ENCODE peak calls at places on chromosomes 6 and 20, in five cellular contexts. One of them, this sample, is unnamed.

GRCh38 chr6:140537834-140538680 is 1163.6 kb upstream of the CITED2 start:
- DNase-seq in SK-MEL-5: peak
- DNase-seq in T-cell: no peak
- DNase-seq in small intestine: no peak
- DNase-seq in SW 1271: peak
- DNase-seq in this sample: peak

GRCh38 chr6:102137859-102138258 is 744.4 kb downstream of the GRIK2 start:
- DNase-seq in SK-MEL-5: no peak
- DNase-seq in T-cell: no peak
- DNase-seq in small intestine: no peak
- DNase-seq in SW 1271: no peak
- DNase-seq in this sample: no peak

GRCh38 chr6:136403166-136403980 is 113.7 kb upstream of the BCLAF1 start:
- DNase-seq in SK-MEL-5: peak
- DNase-seq in T-cell: no peak
- DNase-seq in small intestine: no peak
- DNase-seq in SW 1271: peak
- DNase-seq in this sample: peak

GRCh38 chr20:20393770-20394169 is 25.9 kb downstream of the INSM1 start:
- DNase-seq in SK-MEL-5: no peak
- DNase-seq in T-cell: no peak
- DNase-seq in small intestine: no peak
- DNase-seq in SW 1271: no peak
- DNase-seq in this sample: no peak

GRCh38 chr6:166830185-166830890 is 126.0 kb downstream of the RNASET2 start:
- DNase-seq in SK-MEL-5: no peak
- DNase-seq in T-cell: no peak
- DNase-seq in small intestine: no peak
- DNase-seq in SW 1271: no peak
- DNase-seq in this sample: peak

GRCh38 chr20:2771631-2772080 is 28.8 kb downstream of the CPXM1 start:
- DNase-seq in SK-MEL-5: no peak
- DNase-seq in T-cell: no peak
- DNase-seq in small intestine: no peak
- DNase-seq in SW 1271: no peak
- DNase-seq in this sample: no peak

GRCh38 chr20:4519530-4519929 is 202.2 kb upstream of the PRND start:
- DNase-seq in SK-MEL-5: peak
- DNase-seq in T-cell: no peak
- DNase-seq in small intestine: peak
- DNase-seq in SW 1271: no peak
- DNase-seq in this sample: no peak

GRCh38 chr6:11097476-11097875 is 3.8 kb downstream of the SMIM13 start:
- DNase-seq in SK-MEL-5: no peak
- DNase-seq in T-cell: no peak
- DNase-seq in small intestine: no peak
- DNase-seq in SW 1271: no peak
- DNase-seq in this sample: no peak

GRCh38 chr6:45822269-45822812 is 193.3 kb downstream of the CLIC5 start:
- DNase-seq in SK-MEL-5: no peak
- DNase-seq in T-cell: no peak
- DNase-seq in small intestine: no peak
- DNase-seq in SW 1271: no peak
- DNase-seq in this sample: no peak

GRCh38 chr20:36826556-36827244 is 49.2 kb upstream of the TLDC2 start:
- DNase-seq in SK-MEL-5: no peak
- DNase-seq in T-cell: no peak
- DNase-seq in small intestine: no peak
- DNase-seq in SW 1271: no peak
- DNase-seq in this sample: no peak

GRCh38 chr20:46592580-46593362 is 42.3 kb upstream of the OCSTAMP start:
- DNase-seq in SK-MEL-5: peak
- DNase-seq in T-cell: no peak
- DNase-seq in small intestine: no peak
- DNase-seq in SW 1271: no peak
- DNase-seq in this sample: no peak

GRCh38 chr6:127914240-127914639 is 13.4 kb upstream of the THEMIS start:
- DNase-seq in SK-MEL-5: no peak
- DNase-seq in T-cell: no peak
- DNase-seq in small intestine: no peak
- DNase-seq in SW 1271: no peak
- DNase-seq in this sample: no peak

GRCh38 chr6:11769244-11769643 is 9.4 kb downstream of the ADTRP start:
- DNase-seq in SK-MEL-5: no peak
- DNase-seq in T-cell: no peak
- DNase-seq in small intestine: peak
- DNase-seq in SW 1271: peak
- DNase-seq in this sample: no peak

GRCh38 chr6:38450717-38451116 is 189.0 kb downstream of the BTBD9 start:
- DNase-seq in SK-MEL-5: no peak
- DNase-seq in T-cell: no peak
- DNase-seq in small intestine: peak
- DNase-seq in SW 1271: no peak
- DNase-seq in this sample: no peak

GRCh38 chr6:90811596-90812226 is 224.8 kb upstream of the MAP3K7 start:
- DNase-seq in SK-MEL-5: no peak
- DNase-seq in T-cell: no peak
- DNase-seq in small intestine: no peak
- DNase-seq in SW 1271: no peak
- DNase-seq in this sample: no peak

GRCh38 chr20:38402089-38402488 is 33.0 kb downstream of the SNHG17 start:
- DNase-seq in SK-MEL-5: no peak
- DNase-seq in T-cell: no peak
- DNase-seq in small intestine: no peak
- DNase-seq in SW 1271: no peak
- DNase-seq in this sample: no peak

GRCh38 chr6:30061766-30062458 is 847 bp downstream of the POLR1H start:
- DNase-seq in SK-MEL-5: peak
- DNase-seq in T-cell: peak
- DNase-seq in small intestine: peak
- DNase-seq in SW 1271: peak
- DNase-seq in this sample: no peak

GRCh38 chr6:7432391-7433207 is 43.0 kb downstream of the RIOK1 start:
- DNase-seq in SK-MEL-5: no peak
- DNase-seq in T-cell: no peak
- DNase-seq in small intestine: no peak
- DNase-seq in SW 1271: no peak
- DNase-seq in this sample: no peak

GRCh38 chr6:75874224-75874623 is 125.2 kb downstream of the MYO6 start:
- DNase-seq in SK-MEL-5: no peak
- DNase-seq in T-cell: no peak
- DNase-seq in small intestine: no peak
- DNase-seq in SW 1271: no peak
- DNase-seq in this sample: no peak

GRCh38 chr6:88177961-88178464 is 11.9 kb upstream of the CNR1 start:
- DNase-seq in SK-MEL-5: no peak
- DNase-seq in T-cell: no peak
- DNase-seq in small intestine: no peak
- DNase-seq in SW 1271: no peak
- DNase-seq in this sample: no peak

GRCh38 chr6:32580593-32580992 is 9.1 kb downstream of the HLA-DRB1 start:
- DNase-seq in SK-MEL-5: no peak
- DNase-seq in T-cell: no peak
- DNase-seq in small intestine: no peak
- DNase-seq in SW 1271: no peak
- DNase-seq in this sample: no peak

GRCh38 chr6:163405412-163406309 is 8.9 kb upstream of the QKI start:
- DNase-seq in SK-MEL-5: peak
- DNase-seq in T-cell: no peak
- DNase-seq in small intestine: no peak
- DNase-seq in SW 1271: no peak
- DNase-seq in this sample: peak

GRCh38 chr6:14858808-14859207 is 387.1 kb upstream of the JARID2 start:
- DNase-seq in SK-MEL-5: no peak
- DNase-seq in T-cell: no peak
- DNase-seq in small intestine: no peak
- DNase-seq in SW 1271: no peak
- DNase-seq in this sample: no peak

GRCh38 chr6:82741996-82742385 is 323.6 kb downstream of the UBE3D start:
- DNase-seq in SK-MEL-5: no peak
- DNase-seq in T-cell: no peak
- DNase-seq in small intestine: no peak
- DNase-seq in SW 1271: no peak
- DNase-seq in this sample: no peak

GRCh38 chr20:56616704-56617103 is 12.4 kb upstream of the TFAP2C start:
- DNase-seq in SK-MEL-5: peak
- DNase-seq in T-cell: no peak
- DNase-seq in small intestine: no peak
- DNase-seq in SW 1271: no peak
- DNase-seq in this sample: no peak

GRCh38 chr6:151027295-151027747 is 161.8 kb downstream of the MTHFD1L start:
- DNase-seq in SK-MEL-5: no peak
- DNase-seq in T-cell: no peak
- DNase-seq in small intestine: peak
- DNase-seq in SW 1271: no peak
- DNase-seq in this sample: no peak

GRCh38 chr20:61608275-61609085 is 356.4 kb downstream of the CDH4 start:
- DNase-seq in SK-MEL-5: no peak
- DNase-seq in T-cell: no peak
- DNase-seq in small intestine: no peak
- DNase-seq in SW 1271: no peak
- DNase-seq in this sample: no peak

GRCh38 chr20:9467995-9468394 is 46.4 kb upstream of the LAMP5 start:
- DNase-seq in SK-MEL-5: peak
- DNase-seq in T-cell: no peak
- DNase-seq in small intestine: no peak
- DNase-seq in SW 1271: peak
- DNase-seq in this sample: no peak

GRCh38 chr6:168501561-168501960 is 60.6 kb downstream of the SMOC2 start:
- DNase-seq in SK-MEL-5: no peak
- DNase-seq in T-cell: no peak
- DNase-seq in small intestine: no peak
- DNase-seq in SW 1271: no peak
- DNase-seq in this sample: no peak

GRCh38 chr20:57653910-57654309 is 33.7 kb upstream of the ZBP1 start:
- DNase-seq in SK-MEL-5: no peak
- DNase-seq in T-cell: no peak
- DNase-seq in small intestine: no peak
- DNase-seq in SW 1271: no peak
- DNase-seq in this sample: no peak

GRCh38 chr6:168124921-168125320 is 45.9 kb upstream of the FRMD1 start:
- DNase-seq in SK-MEL-5: no peak
- DNase-seq in T-cell: no peak
- DNase-seq in small intestine: no peak
- DNase-seq in SW 1271: no peak
- DNase-seq in this sample: no peak

GRCh38 chr6:3330199-3330598 is 71.5 kb downstream of the PSMG4 start:
- DNase-seq in SK-MEL-5: no peak
- DNase-seq in T-cell: no peak
- DNase-seq in small intestine: no peak
- DNase-seq in SW 1271: no peak
- DNase-seq in this sample: no peak

GRCh38 chr6:25830461-25830860 is 1.4 kb downstream of the SLC17A1 start:
- DNase-seq in SK-MEL-5: no peak
- DNase-seq in T-cell: no peak
- DNase-seq in small intestine: no peak
- DNase-seq in SW 1271: no peak
- DNase-seq in this sample: no peak

This sample was measured in globus pallidus.